ENCODE peak calls at places on chromosome 22, in six cellular contexts. One of them, this sample, is unnamed.

GRCh38 chr22:24330636-24331035 is 60.0 kb downstream of the SPECC1L start:
- DNase-seq in CD8-positive, alpha-beta memory T cell: no peak
- DNase-seq in CD4-positive, alpha-beta T cell: no peak
- DNase-seq in Panc1: no peak
- DNase-seq in brain microvascular endothelial cell: peak; percentile 6
- DNase-seq in foreskin keratinocyte: no peak
- DNase-seq in this sample: no peak

GRCh38 chr22:39382410-39382809 is 17.2 kb upstream of the TAB1 start:
- DNase-seq in CD8-positive, alpha-beta memory T cell: no peak
- DNase-seq in CD4-positive, alpha-beta T cell: no peak
- DNase-seq in Panc1: no peak
- DNase-seq in brain microvascular endothelial cell: no peak
- DNase-seq in foreskin keratinocyte: no peak
- DNase-seq in this sample: no peak

GRCh38 chr22:30228509-30229359 is 17.8 kb downstream of the LIF start:
- DNase-seq in CD8-positive, alpha-beta memory T cell: no peak
- DNase-seq in CD4-positive, alpha-beta T cell: no peak
- DNase-seq in Panc1: no peak
- DNase-seq in brain microvascular endothelial cell: no peak
- DNase-seq in foreskin keratinocyte: peak; percentile 96
- DNase-seq in this sample: no peak

GRCh38 chr22:27492566-27493201 is 308.9 kb downstream of the MN1 start:
- DNase-seq in CD8-positive, alpha-beta memory T cell: no peak
- DNase-seq in CD4-positive, alpha-beta T cell: no peak
- DNase-seq in Panc1: no peak
- DNase-seq in brain microvascular endothelial cell: no peak
- DNase-seq in foreskin keratinocyte: no peak
- DNase-seq in this sample: no peak

GRCh38 chr22:23192558-23192957 is 12.2 kb downstream of the BCR start:
- DNase-seq in CD8-positive, alpha-beta memory T cell: no peak
- DNase-seq in CD4-positive, alpha-beta T cell: no peak
- DNase-seq in Panc1: no peak
- DNase-seq in brain microvascular endothelial cell: no peak
- DNase-seq in foreskin keratinocyte: no peak
- DNase-seq in this sample: no peak

GRCh38 chr22:20591660-20592310 is 84.4 kb downstream of the MED15 start:
- DNase-seq in CD8-positive, alpha-beta memory T cell: no peak
- DNase-seq in CD4-positive, alpha-beta T cell: no peak
- DNase-seq in Panc1: no peak
- DNase-seq in brain microvascular endothelial cell: peak; percentile 71
- DNase-seq in foreskin keratinocyte: no peak
- DNase-seq in this sample: no peak

GRCh38 chr22:25083414-25084166 is 116.1 kb upstream of the CRYBB3 start:
- DNase-seq in CD8-positive, alpha-beta memory T cell: no peak
- DNase-seq in CD4-positive, alpha-beta T cell: no peak
- DNase-seq in Panc1: no peak
- DNase-seq in brain microvascular endothelial cell: no peak
- DNase-seq in foreskin keratinocyte: no peak
- DNase-seq in this sample: no peak

GRCh38 chr22:26707581-26707980 is 50.2 kb downstream of the MIAT start:
- DNase-seq in CD8-positive, alpha-beta memory T cell: no peak
- DNase-seq in CD4-positive, alpha-beta T cell: no peak
- DNase-seq in Panc1: no peak
- DNase-seq in brain microvascular endothelial cell: no peak
- DNase-seq in foreskin keratinocyte: peak; percentile 41
- DNase-seq in this sample: no peak

GRCh38 chr22:38204784-38205183 is 3.0 kb downstream of the MAFF start:
- DNase-seq in CD8-positive, alpha-beta memory T cell: no peak
- DNase-seq in CD4-positive, alpha-beta T cell: no peak
- DNase-seq in Panc1: no peak
- DNase-seq in brain microvascular endothelial cell: no peak
- DNase-seq in foreskin keratinocyte: no peak
- DNase-seq in this sample: no peak
- H3K27ac ChIP-seq in CD8-positive, alpha-beta memory T cell: no peak overlapping the region
- H3K27ac ChIP-seq in CD4-positive, alpha-beta T cell: no peak overlapping the region
- H3K27ac ChIP-seq in Panc1: no peak overlapping the region
- H3K27ac ChIP-seq in brain microvascular endothelial cell: peak overlapping the region; percentile 99
- H3K27ac ChIP-seq in foreskin keratinocyte: no peak overlapping the region
- H3K27ac ChIP-seq in this sample: no peak overlapping the region

DNA sequence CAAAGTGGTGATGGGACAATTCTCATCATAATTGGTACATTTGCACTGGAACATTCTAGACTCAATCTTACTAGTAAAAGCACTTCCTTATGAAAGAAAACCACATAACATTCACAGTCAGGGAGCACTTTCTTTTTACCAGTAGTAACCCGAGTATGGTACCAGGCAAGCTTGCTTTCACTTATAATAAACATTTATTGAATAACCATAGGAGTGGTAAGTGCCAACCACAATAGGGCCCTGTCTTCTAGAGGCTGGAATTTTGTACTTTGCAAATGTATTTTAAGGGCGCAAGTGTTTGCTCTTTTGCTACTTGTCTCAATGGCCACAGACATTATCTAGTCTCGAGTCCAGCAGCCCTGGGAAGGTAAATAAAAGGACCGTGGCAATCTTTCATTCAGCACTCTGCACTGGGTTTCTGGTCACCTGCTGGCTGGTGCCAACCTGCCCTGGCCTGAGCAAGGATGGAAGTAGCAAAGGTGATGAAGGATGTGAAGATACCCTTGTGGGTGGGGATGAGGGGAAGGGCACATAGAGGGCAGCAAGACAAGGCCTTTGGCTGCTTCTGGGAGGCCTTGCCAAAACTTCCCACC is 24.2 kb downstream of the C22orf31 start:
- DNase-seq in CD8-positive, alpha-beta memory T cell: no peak
- DNase-seq in CD4-positive, alpha-beta T cell: no peak
- DNase-seq in Panc1: no peak
- DNase-seq in brain microvascular endothelial cell: no peak
- DNase-seq in foreskin keratinocyte: no peak
- DNase-seq in this sample: no peak
- H3K27ac ChIP-seq in CD8-positive, alpha-beta memory T cell: no peak overlapping the region
- H3K27ac ChIP-seq in CD4-positive, alpha-beta T cell: no peak overlapping the region
- H3K27ac ChIP-seq in Panc1: no peak overlapping the region
- H3K27ac ChIP-seq in brain microvascular endothelial cell: no peak overlapping the region
- H3K27ac ChIP-seq in foreskin keratinocyte: no peak overlapping the region
- H3K27ac ChIP-seq in this sample: no peak overlapping the region

GRCh38 chr22:36383110-36383581 is 4.6 kb downstream of the MYH9 start:
- DNase-seq in CD8-positive, alpha-beta memory T cell: peak; percentile 87
- DNase-seq in CD4-positive, alpha-beta T cell: no peak
- DNase-seq in Panc1: no peak
- DNase-seq in brain microvascular endothelial cell: peak; percentile 73
- DNase-seq in foreskin keratinocyte: peak; percentile 55
- DNase-seq in this sample: no peak
- H3K27ac ChIP-seq in CD8-positive, alpha-beta memory T cell: peak overlapping the region; percentile 46
- H3K27ac ChIP-seq in CD4-positive, alpha-beta T cell: peak overlapping the region; percentile 55
- H3K27ac ChIP-seq in Panc1: peak overlapping the region; percentile 72
- H3K27ac ChIP-seq in brain microvascular endothelial cell: peak overlapping the region; percentile 31
- H3K27ac ChIP-seq in foreskin keratinocyte: no peak overlapping the region
- H3K27ac ChIP-seq in this sample: no peak overlapping the region

DNA sequence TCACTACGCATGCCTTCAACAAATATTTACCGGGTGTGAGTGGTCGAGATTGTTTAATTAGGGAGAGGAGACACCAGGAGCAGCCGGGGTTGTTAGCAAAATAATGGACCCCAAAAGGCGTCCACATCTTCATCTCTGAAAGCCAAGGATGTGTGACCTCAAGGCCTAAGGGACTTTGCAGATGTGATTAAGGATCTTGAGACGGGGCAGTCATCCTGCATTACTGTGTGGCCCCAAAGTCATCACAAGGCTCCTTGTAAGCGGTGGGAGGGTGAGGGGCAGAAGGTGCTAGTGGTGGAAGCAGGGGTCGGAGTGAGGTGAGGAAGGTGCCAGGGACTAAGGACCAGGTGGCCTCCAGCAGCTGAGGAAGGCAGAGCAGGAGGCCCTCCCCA is 83.6 kb downstream of the CELSR1 start:
- DNase-seq in CD8-positive, alpha-beta memory T cell: no peak
- DNase-seq in CD4-positive, alpha-beta T cell: no peak
- DNase-seq in Panc1: no peak
- DNase-seq in brain microvascular endothelial cell: no peak
- DNase-seq in foreskin keratinocyte: no peak
- DNase-seq in this sample: no peak
- H3K27ac ChIP-seq in CD8-positive, alpha-beta memory T cell: no peak overlapping the region
- H3K27ac ChIP-seq in CD4-positive, alpha-beta T cell: no peak overlapping the region
- H3K27ac ChIP-seq in Panc1: peak overlapping the region; percentile 12
- H3K27ac ChIP-seq in brain microvascular endothelial cell: no peak overlapping the region
- H3K27ac ChIP-seq in foreskin keratinocyte: peak overlapping the region; percentile 95
- H3K27ac ChIP-seq in this sample: no peak overlapping the region

GRCh38 chr22:42992092-42992491 is 22.9 kb downstream of the PACSIN2 start:
- DNase-seq in CD8-positive, alpha-beta memory T cell: no peak
- DNase-seq in CD4-positive, alpha-beta T cell: no peak
- DNase-seq in Panc1: no peak
- DNase-seq in brain microvascular endothelial cell: no peak
- DNase-seq in foreskin keratinocyte: no peak
- DNase-seq in this sample: no peak

GRCh38 chr22:42991010-42991651 is 23.8 kb downstream of the PACSIN2 start:
- DNase-seq in CD8-positive, alpha-beta memory T cell: no peak
- DNase-seq in CD4-positive, alpha-beta T cell: no peak
- DNase-seq in Panc1: no peak
- DNase-seq in brain microvascular endothelial cell: peak; percentile 81
- DNase-seq in foreskin keratinocyte: peak; percentile 60
- DNase-seq in this sample: no peak

GRCh38 chr22:42993651-42994275 is 21.2 kb downstream of the PACSIN2 start:
- DNase-seq in CD8-positive, alpha-beta memory T cell: no peak
- DNase-seq in CD4-positive, alpha-beta T cell: no peak
- DNase-seq in Panc1: no peak
- DNase-seq in brain microvascular endothelial cell: no peak
- DNase-seq in foreskin keratinocyte: no peak
- DNase-seq in this sample: no peak

GRCh38 chr22:42994276-42994916 is 20.6 kb downstream of the PACSIN2 start:
- DNase-seq in CD8-positive, alpha-beta memory T cell: peak; percentile 32
- DNase-seq in CD4-positive, alpha-beta T cell: no peak
- DNase-seq in Panc1: no peak
- DNase-seq in brain microvascular endothelial cell: no peak
- DNase-seq in foreskin keratinocyte: no peak
- DNase-seq in this sample: no peak

DNA sequence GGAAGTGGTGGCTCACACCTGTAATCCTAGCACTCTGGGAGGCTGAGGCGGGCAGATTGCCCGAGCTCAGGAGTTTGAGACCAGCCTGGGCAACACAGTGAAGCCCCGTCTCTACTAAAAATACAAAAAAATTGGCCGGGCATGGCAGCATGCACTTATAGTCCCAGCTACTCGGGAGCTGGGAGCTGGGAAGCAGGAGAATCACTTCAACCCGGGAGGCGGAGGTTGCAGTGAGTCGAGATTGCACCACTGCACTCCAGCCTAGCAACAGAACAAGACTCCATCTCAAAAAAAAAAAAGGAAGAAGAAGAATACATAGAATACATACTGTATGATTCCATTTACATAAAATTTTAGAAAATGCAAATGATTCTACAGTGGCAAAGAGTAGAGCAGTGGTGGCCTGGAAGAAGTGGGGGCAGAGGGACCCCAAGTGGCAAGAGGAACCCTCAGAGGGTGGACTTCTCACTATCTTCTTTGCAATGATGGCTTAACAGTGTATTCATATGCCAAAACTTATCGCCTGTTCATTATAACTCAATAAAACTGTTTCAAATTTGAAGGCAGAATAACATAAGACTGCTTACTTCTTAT is 22.0 kb downstream of the PACSIN2 start:
- DNase-seq in CD8-positive, alpha-beta memory T cell: no peak
- DNase-seq in CD4-positive, alpha-beta T cell: no peak
- DNase-seq in Panc1: no peak
- DNase-seq in brain microvascular endothelial cell: no peak
- DNase-seq in foreskin keratinocyte: no peak
- DNase-seq in this sample: no peak
- H3K27ac ChIP-seq in CD8-positive, alpha-beta memory T cell: no peak overlapping the region
- H3K27ac ChIP-seq in CD4-positive, alpha-beta T cell: no peak overlapping the region
- H3K27ac ChIP-seq in Panc1: no peak overlapping the region
- H3K27ac ChIP-seq in brain microvascular endothelial cell: no peak overlapping the region
- H3K27ac ChIP-seq in foreskin keratinocyte: no peak overlapping the region
- H3K27ac ChIP-seq in this sample: no peak overlapping the region

GRCh38 chr22:18048441-18048898 is 24.1 kb upstream of the MICAL3 start:
- DNase-seq in CD8-positive, alpha-beta memory T cell: no peak
- DNase-seq in CD4-positive, alpha-beta T cell: no peak
- DNase-seq in Panc1: no peak
- DNase-seq in brain microvascular endothelial cell: peak; percentile 42
- DNase-seq in foreskin keratinocyte: peak; percentile 65
- DNase-seq in this sample: no peak

GRCh38 chr22:18042685-18043084 is 18.3 kb upstream of the MICAL3 start:
- DNase-seq in CD8-positive, alpha-beta memory T cell: no peak
- DNase-seq in CD4-positive, alpha-beta T cell: no peak
- DNase-seq in Panc1: no peak
- DNase-seq in brain microvascular endothelial cell: no peak
- DNase-seq in foreskin keratinocyte: peak; percentile 26
- DNase-seq in this sample: no peak

GRCh38 chr22:18045794-18046193 is 21.4 kb upstream of the MICAL3 start:
- DNase-seq in CD8-positive, alpha-beta memory T cell: no peak
- DNase-seq in CD4-positive, alpha-beta T cell: no peak
- DNase-seq in Panc1: no peak
- DNase-seq in brain microvascular endothelial cell: no peak
- DNase-seq in foreskin keratinocyte: no peak
- DNase-seq in this sample: no peak

GRCh38 chr22:18048041-18048440 is 23.7 kb upstream of the MICAL3 start:
- DNase-seq in CD8-positive, alpha-beta memory T cell: no peak
- DNase-seq in CD4-positive, alpha-beta T cell: no peak
- DNase-seq in Panc1: no peak
- DNase-seq in brain microvascular endothelial cell: no peak
- DNase-seq in foreskin keratinocyte: no peak
- DNase-seq in this sample: no peak

GRCh38 chr22:18044548-18045271 is 20.3 kb upstream of the MICAL3 start:
- DNase-seq in CD8-positive, alpha-beta memory T cell: no peak
- DNase-seq in CD4-positive, alpha-beta T cell: no peak
- DNase-seq in Panc1: no peak
- DNase-seq in brain microvascular endothelial cell: peak; percentile 18
- DNase-seq in foreskin keratinocyte: no peak
- DNase-seq in this sample: peak; percentile 75
- H3K27ac ChIP-seq in CD8-positive, alpha-beta memory T cell: no peak overlapping the region
- H3K27ac ChIP-seq in CD4-positive, alpha-beta T cell: no peak overlapping the region
- H3K27ac ChIP-seq in Panc1: no peak overlapping the region
- H3K27ac ChIP-seq in brain microvascular endothelial cell: no peak overlapping the region
- H3K27ac ChIP-seq in foreskin keratinocyte: no peak overlapping the region
- H3K27ac ChIP-seq in this sample: peak overlapping the region; percentile 94

GRCh38 chr22:49575703-49576081 is 252.0 kb downstream of the BRD1 start:
- DNase-seq in CD8-positive, alpha-beta memory T cell: no peak
- DNase-seq in CD4-positive, alpha-beta T cell: no peak
- DNase-seq in Panc1: no peak
- DNase-seq in brain microvascular endothelial cell: no peak
- DNase-seq in foreskin keratinocyte: no peak
- DNase-seq in this sample: no peak

GRCh38 chr22:49574861-49575702 is 252.6 kb downstream of the BRD1 start:
- DNase-seq in CD8-positive, alpha-beta memory T cell: no peak
- DNase-seq in CD4-positive, alpha-beta T cell: no peak
- DNase-seq in Panc1: no peak
- DNase-seq in brain microvascular endothelial cell: no peak
- DNase-seq in foreskin keratinocyte: no peak
- DNase-seq in this sample: no peak

GRCh38 chr22:49576241-49577141 is 251.2 kb downstream of the BRD1 start:
- DNase-seq in CD8-positive, alpha-beta memory T cell: no peak
- DNase-seq in CD4-positive, alpha-beta T cell: no peak
- DNase-seq in Panc1: no peak
- DNase-seq in brain microvascular endothelial cell: no peak
- DNase-seq in foreskin keratinocyte: no peak
- DNase-seq in this sample: no peak

GRCh38 chr22:49573109-49573765 is 254.4 kb downstream of the BRD1 start:
- DNase-seq in CD8-positive, alpha-beta memory T cell: no peak
- DNase-seq in CD4-positive, alpha-beta T cell: no peak
- DNase-seq in Panc1: no peak
- DNase-seq in brain microvascular endothelial cell: no peak
- DNase-seq in foreskin keratinocyte: no peak
- DNase-seq in this sample: no peak

GRCh38 chr22:49574205-49574604 is 253.5 kb downstream of the BRD1 start:
- DNase-seq in CD8-positive, alpha-beta memory T cell: no peak
- DNase-seq in CD4-positive, alpha-beta T cell: peak; percentile 28
- DNase-seq in Panc1: no peak
- DNase-seq in brain microvascular endothelial cell: no peak
- DNase-seq in foreskin keratinocyte: no peak
- DNase-seq in this sample: no peak
- H3K27ac ChIP-seq in CD8-positive, alpha-beta memory T cell: no peak overlapping the region
- H3K27ac ChIP-seq in CD4-positive, alpha-beta T cell: no peak overlapping the region
- H3K27ac ChIP-seq in Panc1: no peak overlapping the region
- H3K27ac ChIP-seq in brain microvascular endothelial cell: no peak overlapping the region
- H3K27ac ChIP-seq in foreskin keratinocyte: no peak overlapping the region
- H3K27ac ChIP-seq in this sample: no peak overlapping the region